ENCODE peak calls at places on chromosomes 4 and X, in six cellular contexts. M is foreskin fibroblast, Y is astrocyte of the cerebellum, P is esophagus squamous epithelium, K is BJ, G is uterus. C is an unnamed sample.

GRCh38 chr4:107824367-107825071 is at the start of gene SGMS2:
- DNase-seq in G (peak; percentile 88), P (peak; percentile 48), M (peak; percentile 97), Y (peak; percentile 45), K (peak; percentile 41), C (peak; percentile 75)

GRCh38 chrX:15751160-15751819 is 13.2 kb downstream of the CA5B start:
- DNase-seq in Y (peak; percentile 26), M (peak; percentile 46), G (no peak), P (no peak), K (peak; percentile 84), C (no peak)

GRCh38 chr4:176780995-176781738 is 11.6 kb downstream of the VEGFC start:
- DNase-seq in P (no peak), G (no peak), M (peak; percentile 63), K (no peak), Y (no peak), C (no peak)

GRCh38 chr4:180455226-180455625 is 1788.0 kb upstream of the TENM3 start:
- DNase-seq in M (no peak), G (no peak), K (no peak), P (no peak), Y (no peak), C (no peak)

GRCh38 chrX:141439651-141440050 is 144.9 kb downstream of the SPANXA1 start:
- DNase-seq in M (no peak), G (no peak), P (no peak), K (no peak), Y (no peak), C (no peak)

GRCh38 chr4:153206534-153206933 is 2.3 kb downstream of the TRIM2 start:
- DNase-seq in Y (no peak), P (no peak), K (no peak), M (no peak), G (no peak), C (no peak)

GRCh38 chr4:52172166-52172565 is 121.1 kb downstream of the SPATA18 start:
- DNase-seq in K (no peak), G (no peak), M (no peak), P (no peak), Y (no peak), C (no peak)

GRCh38 chr4:4671774-4672349 is 130.0 kb upstream of the STX18 start:
- DNase-seq in G (no peak), K (no peak), P (no peak), Y (no peak), M (no peak), C (no peak)

GRCh38 chr4:1952719-1953118 is 56.1 kb downstream of the NELFA start:
- DNase-seq in K (no peak), Y (no peak), M (no peak), G (no peak), P (no peak), C (no peak)

GRCh38 chr4:88659061-88659889 is 38.4 kb downstream of the NAP1L5 start:
- DNase-seq in P (no peak), M (peak; percentile 86), K (no peak), G (peak; percentile 54), Y (peak; percentile 65), C (no peak)

GRCh38 chr4:39706829-39707511 is 9.0 kb downstream of the UBE2K start:
- DNase-seq in K (no peak), Y (no peak), P (no peak), M (no peak), G (no peak), C (no peak)

GRCh38 chr4:120080533-120080932 is 13.9 kb upstream of the MAD2L1 start:
- DNase-seq in P (no peak), Y (no peak), G (no peak), K (no peak), M (no peak), C (no peak)

GRCh38 chrX:145821898-145822567 is 4.4 kb downstream of the SLITRK2 start:
- DNase-seq in P (no peak), K (no peak), G (no peak), Y (no peak), M (no peak), C (no peak)

GRCh38 chr4:101599620-101600019 is 190.9 kb upstream of the BANK1 start:
- DNase-seq in K (no peak), P (no peak), M (peak; percentile 73), Y (no peak), G (no peak), C (peak; percentile 25)

GRCh38 chrX:75155830-75156525 is at the start of gene ABCB7:
- DNase-seq in K (peak; percentile 20), G (peak; percentile 58), M (peak; percentile 79), P (no peak), Y (peak; percentile 38), C (peak; percentile 34)

GRCh38 chr4:972651-973424 is 531 bp downstream of the DGKQ start:
- DNase-seq in M (peak; percentile 62), P (no peak), G (no peak), K (no peak), Y (no peak), C (no peak)

GRCh38 chr4:61500883-61501282 is 300.8 kb downstream of the ADGRL3 start:
- DNase-seq in Y (no peak), P (no peak), K (no peak), G (no peak), M (peak; percentile 24), C (no peak)

GRCh38 chr4:172962564-172963353 is 205.9 kb upstream of the GALNT7 start:
- DNase-seq in P (no peak), M (peak; percentile 93), G (peak; percentile 82), K (peak; percentile 93), Y (peak; percentile 95), C (peak; percentile 68)

GRCh38 chr4:19380600-19380999 is 871.1 kb upstream of the SLIT2 start:
- DNase-seq in K (no peak), M (peak; percentile 55), G (no peak), Y (no peak), P (no peak), C (peak; percentile 16)

GRCh38 chr4:21778702-21779101 is 169.9 kb downstream of the KCNIP4 start:
- DNase-seq in M (no peak), P (no peak), Y (no peak), G (no peak), K (no peak), C (no peak)

GRCh38 chr4:152540293-152540674 is 4.4 kb upstream of the FBXW7 start:
- DNase-seq in K (no peak), Y (no peak), P (no peak), G (no peak), M (no peak), C (no peak)

GRCh38 chr4:17810260-17811077 is at the start of the genes DCAF16 and NCAPG:
- DNase-seq in Y (peak; percentile 99), P (peak; percentile 90), K (peak; percentile 96), G (peak; percentile 99), M (peak; percentile 100), C (peak; percentile 95)
- H3K4me3 ChIP-seq in Y (peak within 1 kb of the TSS; percentile 88), P (peak within 1 kb of the TSS; percentile 96), K (peak within 1 kb of the TSS; percentile 89), G (peak within 1 kb of the TSS; percentile 87), M (peak within 1 kb of the TSS; percentile 82), C (peak within 1 kb of the TSS; percentile 83)

GRCh38 chrX:153908219-153908875 is 3.9 kb downstream of the AVPR2 start:
- DNase-seq in P (no peak), M (no peak), Y (no peak), K (no peak), G (no peak), C (no peak)
- H3K4me3 ChIP-seq in P (no peak overlapping the region), M (no peak overlapping the region), Y (no peak overlapping the region), K (no peak overlapping the region), G (no peak overlapping the region), C (no peak overlapping the region)

DNA sequence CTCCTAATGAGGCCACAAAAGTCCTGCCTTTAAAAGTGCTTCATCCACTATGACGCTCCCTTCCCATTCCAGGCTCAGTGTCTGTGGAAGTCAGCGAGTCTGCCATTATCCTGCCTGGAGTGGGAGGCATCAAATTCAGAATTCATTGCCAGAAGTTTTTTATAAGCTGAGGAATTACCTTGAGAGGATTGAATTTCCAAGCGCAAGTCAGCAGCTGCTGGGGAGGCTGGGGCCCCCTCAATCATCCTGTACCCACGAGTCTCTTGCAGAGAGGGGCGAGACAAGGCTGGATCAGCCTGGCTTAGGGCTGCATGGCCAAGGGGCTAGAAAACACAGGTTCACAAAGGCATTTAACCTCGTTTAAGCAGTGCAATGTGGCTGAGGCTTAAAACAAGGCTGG is 170.5 kb upstream of the NOCT start:
- DNase-seq in G (no peak), M (no peak), Y (no peak), K (no peak), P (no peak), C (no peak)
- H3K4me3 ChIP-seq in G (no peak overlapping the region), M (no peak overlapping the region), Y (no peak overlapping the region), K (no peak overlapping the region), P (no peak overlapping the region), C (no peak overlapping the region)

GRCh38 chrX:119791437-119792231 is at the start of gene RPL39:
- DNase-seq in P (peak; percentile 11), G (peak; percentile 83), Y (peak; percentile 72), M (peak; percentile 92), K (peak; percentile 32), C (peak; percentile 63)

DNA sequence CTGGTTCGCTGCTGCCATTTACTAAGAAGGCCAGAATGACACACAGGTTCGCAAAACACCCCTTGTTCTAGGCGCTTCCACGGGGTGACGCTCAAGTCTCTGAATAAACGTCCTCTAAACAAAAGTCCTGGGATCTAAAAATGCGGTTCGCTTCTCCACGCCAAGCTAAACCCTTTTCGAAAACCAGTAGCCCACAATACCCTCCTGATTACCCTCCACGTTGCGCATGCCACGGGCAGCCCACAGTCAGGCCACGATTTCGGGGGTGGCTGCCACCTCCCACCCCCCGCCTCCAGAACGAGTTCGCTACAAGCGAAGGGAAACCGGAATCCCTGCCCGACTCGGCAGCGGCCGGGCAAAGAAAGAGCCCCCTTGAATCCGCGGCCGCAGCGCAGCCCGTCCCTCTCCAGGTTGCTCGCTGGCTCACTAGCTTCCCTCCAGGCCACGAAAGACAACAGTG is 423 bp downstream of the RPL39 start:
- DNase-seq in K (no peak), Y (peak; percentile 11), G (no peak), P (no peak), M (peak; percentile 31), C (no peak)
- H3K4me3 ChIP-seq in K (peak overlapping the region; percentile 73), Y (peak overlapping the region; percentile 79), G (peak overlapping the region; percentile 56), P (peak overlapping the region; percentile 76), M (peak overlapping the region; percentile 79), C (peak overlapping the region; percentile 80)

GRCh38 chr4:8857682-8858187 is 13.9 kb downstream of the HMX1 start:
- DNase-seq in K (no peak), M (no peak), P (no peak), Y (no peak), G (no peak), C (no peak)
- H3K4me3 ChIP-seq in K (no peak overlapping the region), M (no peak overlapping the region), P (peak overlapping the region; percentile 3), Y (no peak overlapping the region), G (no peak overlapping the region), C (no peak overlapping the region)

GRCh38 chrX:38327775-38328081 is 419 bp upstream of the RPGR start:
- DNase-seq in K (no peak), P (no peak), Y (no peak), G (no peak), M (no peak), C (no peak)
- H3K4me3 ChIP-seq in K (peak overlapping the region; percentile 2), P (peak overlapping the region; percentile 61), Y (peak overlapping the region; percentile 65), G (peak overlapping the region; percentile 44), M (peak overlapping the region; percentile 66), C (peak overlapping the region; percentile 66)

DNA sequence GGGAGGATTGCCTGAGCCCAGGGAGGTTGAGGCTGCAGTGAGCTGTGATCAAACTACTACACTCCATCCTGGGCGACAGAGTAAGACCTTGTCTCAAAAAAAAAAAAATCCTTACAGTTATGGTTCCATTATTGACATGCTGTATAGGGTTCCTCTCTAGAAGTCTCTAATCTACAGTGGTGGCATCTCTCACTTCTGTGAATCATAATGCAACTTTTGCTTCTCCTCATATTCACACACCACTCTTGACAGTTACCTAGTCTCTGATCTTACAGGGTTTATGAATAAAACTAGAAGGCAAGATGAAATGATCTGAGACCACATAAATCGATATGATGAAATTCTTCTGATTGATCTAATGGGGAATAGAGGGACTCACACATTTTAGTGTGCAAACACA is 40.6 kb downstream of the DOCK11 start:
- DNase-seq in G (no peak), P (no peak), Y (no peak), K (no peak), M (no peak), C (no peak)
- H3K4me3 ChIP-seq in G (no peak overlapping the region), P (no peak overlapping the region), Y (no peak overlapping the region), K (no peak overlapping the region), M (no peak overlapping the region), C (no peak overlapping the region)

C was measured in skeletal muscle cell.